ENCODE peak calls at places on chromosomes 7 and 10, in four cellular contexts. W is upper lobe of left lung; B is CD8-positive, alpha-beta T cell; V is right cardiac atrium. S is an unnamed sample. For H3K4me1, the result is how much of the 10 kb centered on the place peaks cover.

GRCh38 chr7:128094111-128094570 is 62.9 kb upstream of the LRRC4 start:
- ATAC-seq in V (peak), B (no peak), W (no peak), S (no peak)

GRCh38 chr10:5242585-5242984 is 45.9 kb downstream of the AKR1C4 start:
- ATAC-seq in W (no peak), V (no peak), B (no peak), S (no peak)

GRCh38 chr10:103870503-103870902 is 15.1 kb upstream of the SH3PXD2A start:
- ATAC-seq in V (no peak), B (no peak), W (no peak), S (no peak)

GRCh38 chr10:121077331-121077730 is 226.2 kb downstream of the WDR11 start:
- ATAC-seq in W (peak), B (no peak), V (peak), S (peak)

GRCh38 chr7:140033036-140033435 is 29.7 kb downstream of the PARP12 start:
- ATAC-seq in B (no peak), V (no peak), W (no peak), S (no peak)

GRCh38 chr10:89525556-89525955 is 9.8 kb downstream of the SLC16A12 start:
- ATAC-seq in V (no peak), B (no peak), W (no peak), S (no peak)

GRCh38 chr7:76257973-76258372 is 44.5 kb upstream of the HSPB1 start:
- ATAC-seq in W (no peak), V (no peak), B (no peak), S (no peak)

GRCh38 chr7:102079140-102080002 is 207.3 kb upstream of the SH2B2 start:
- ATAC-seq in B (no peak), V (peak), W (peak), S (no peak)

GRCh38 chr7:66558660-66559465 is 69.8 kb upstream of the KCTD7 start:
- ATAC-seq in W (no peak), V (peak), B (no peak), S (no peak)

GRCh38 chr7:124700655-124701054 is 64.9 kb downstream of the GPR37 start:
- ATAC-seq in B (no peak), W (no peak), V (no peak), S (no peak)

GRCh38 chr7:2104107-2104710 is 128.5 kb downstream of the MAD1L1 start:
- ATAC-seq in V (peak), B (peak), W (peak), S (peak)

GRCh38 chr10:92121686-92122492 is 169.0 kb downstream of the CPEB3 start:
- ATAC-seq in V (no peak), B (no peak), W (no peak), S (no peak)

GRCh38 chr7:26520483-26520882 is 228.8 kb downstream of the SNX10 start:
- ATAC-seq in B (no peak), V (no peak), W (no peak), S (no peak)

GRCh38 chr7:98514211-98515150 is 102.6 kb upstream of the NPTX2 start:
- ATAC-seq in V (no peak), W (peak), B (peak), S (no peak)

GRCh38 chr10:71647526-71648354 is 71.8 kb downstream of the C10orf105 start:
- ATAC-seq in W (no peak), B (no peak), V (no peak), S (peak)

GRCh38 chr10:71649631-71650030 is 69.9 kb downstream of the C10orf105 start:
- ATAC-seq in B (no peak), W (no peak), V (no peak), S (no peak)

GRCh38 chr10:71650397-71650796 is 69.2 kb downstream of the C10orf105 start:
- ATAC-seq in B (no peak), V (no peak), W (no peak), S (no peak)

GRCh38 chr10:71646592-71647292 is 72.8 kb downstream of the C10orf105 start:
- ATAC-seq in W (no peak), V (no peak), B (no peak), S (no peak)

GRCh38 chr10:71648595-71649320 is 70.8 kb downstream of the C10orf105 start:
- ATAC-seq in V (no peak), B (no peak), W (no peak), S (no peak)
- H3K4me1 ChIP-seq in V (under half), B (under half), W (under half), S (under half)

DNA sequence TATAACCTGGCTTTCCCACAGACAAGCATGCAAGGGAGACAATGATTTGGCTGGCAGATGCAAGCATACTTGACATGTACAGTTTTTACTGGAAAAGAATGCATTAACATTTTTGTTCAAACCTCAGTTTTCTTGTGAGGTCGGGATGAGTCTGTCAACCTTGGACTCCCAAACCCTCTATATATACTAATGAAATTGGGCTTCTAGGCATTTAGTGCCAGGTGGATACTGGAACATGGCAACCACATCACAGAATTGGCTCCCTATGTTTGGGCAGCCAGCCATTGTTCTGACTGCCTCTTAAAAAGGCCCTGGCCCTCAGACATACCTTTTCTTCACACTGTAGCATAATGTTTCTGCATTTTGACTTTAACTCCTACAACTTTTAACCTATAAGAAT is 39.1 kb downstream of the CDK6 start:
- ATAC-seq in B (no peak), W (no peak), V (peak), S (no peak)
- H3K4me1 ChIP-seq in B (under half), W (under half), V (under half), S (under half)

GRCh38 chr7:131524116-131524515 is 32.3 kb downstream of the PODXL start:
- ATAC-seq in W (no peak), B (no peak), V (no peak), S (no peak)
- H3K4me1 ChIP-seq in W (under half), B (under half), V (under half), S (under half)

DNA sequence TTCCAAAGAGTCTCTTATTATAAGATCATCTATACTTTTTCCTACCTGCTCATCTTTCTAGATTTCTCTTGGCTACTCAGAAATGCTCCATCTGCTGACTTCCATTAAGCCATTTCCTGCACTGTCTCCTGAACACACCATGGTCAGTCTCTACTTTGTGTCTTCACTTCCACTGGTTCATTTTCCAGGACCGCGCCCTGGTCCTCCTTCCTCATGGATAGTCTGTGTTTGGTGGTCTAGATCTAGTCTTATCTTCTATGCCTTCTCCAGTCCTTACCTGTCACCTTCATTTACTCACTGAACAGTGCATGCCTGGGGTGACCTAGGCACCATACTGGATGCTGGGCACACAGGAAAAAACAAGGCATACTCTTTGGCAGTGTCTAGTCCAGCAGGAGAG is 11.8 kb downstream of the INSYN2A start:
- ATAC-seq in W (no peak), V (no peak), B (no peak), S (no peak)
- H3K4me1 ChIP-seq in W (under half), V (under half), B (under half), S (under half)

GRCh38 chr10:132211246-132211645 is 24.5 kb downstream of the DPYSL4 start:
- ATAC-seq in V (no peak), W (no peak), B (no peak), S (no peak)

GRCh38 chr10:132209978-132210530 is 23.3 kb downstream of the DPYSL4 start:
- ATAC-seq in B (no peak), V (no peak), W (no peak), S (no peak)

GRCh38 chr10:132212816-132213215 is 26.1 kb downstream of the DPYSL4 start:
- ATAC-seq in B (no peak), V (no peak), W (no peak), S (no peak)

GRCh38 chr10:132209130-132209529 is 22.4 kb downstream of the DPYSL4 start:
- ATAC-seq in V (no peak), W (no peak), B (no peak), S (no peak)

DNA sequence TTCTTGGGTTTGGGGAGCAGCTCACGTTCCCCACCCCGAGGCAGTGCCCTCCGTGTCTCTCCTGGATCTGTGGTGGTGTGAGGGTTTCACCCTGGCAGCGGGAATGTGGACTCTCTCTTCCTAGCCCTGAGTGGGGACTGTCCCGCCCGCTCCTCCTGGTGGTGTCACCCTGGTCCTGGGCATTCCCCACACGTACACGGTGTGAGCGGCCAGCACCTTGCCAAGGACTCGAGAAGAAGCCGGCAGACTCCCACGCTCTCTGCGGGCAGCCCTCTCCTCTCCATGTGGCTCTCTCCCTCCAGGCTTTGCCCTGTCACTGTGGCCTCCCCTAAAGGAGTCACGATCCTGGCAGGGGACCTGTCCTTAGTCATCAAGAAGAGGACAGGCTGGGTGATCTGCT is 24.0 kb downstream of the DPYSL4 start:
- ATAC-seq in B (no peak), V (no peak), W (no peak), S (no peak)
- H3K4me1 ChIP-seq in B (under half), V (under half), W (under half), S (under half)

DNA sequence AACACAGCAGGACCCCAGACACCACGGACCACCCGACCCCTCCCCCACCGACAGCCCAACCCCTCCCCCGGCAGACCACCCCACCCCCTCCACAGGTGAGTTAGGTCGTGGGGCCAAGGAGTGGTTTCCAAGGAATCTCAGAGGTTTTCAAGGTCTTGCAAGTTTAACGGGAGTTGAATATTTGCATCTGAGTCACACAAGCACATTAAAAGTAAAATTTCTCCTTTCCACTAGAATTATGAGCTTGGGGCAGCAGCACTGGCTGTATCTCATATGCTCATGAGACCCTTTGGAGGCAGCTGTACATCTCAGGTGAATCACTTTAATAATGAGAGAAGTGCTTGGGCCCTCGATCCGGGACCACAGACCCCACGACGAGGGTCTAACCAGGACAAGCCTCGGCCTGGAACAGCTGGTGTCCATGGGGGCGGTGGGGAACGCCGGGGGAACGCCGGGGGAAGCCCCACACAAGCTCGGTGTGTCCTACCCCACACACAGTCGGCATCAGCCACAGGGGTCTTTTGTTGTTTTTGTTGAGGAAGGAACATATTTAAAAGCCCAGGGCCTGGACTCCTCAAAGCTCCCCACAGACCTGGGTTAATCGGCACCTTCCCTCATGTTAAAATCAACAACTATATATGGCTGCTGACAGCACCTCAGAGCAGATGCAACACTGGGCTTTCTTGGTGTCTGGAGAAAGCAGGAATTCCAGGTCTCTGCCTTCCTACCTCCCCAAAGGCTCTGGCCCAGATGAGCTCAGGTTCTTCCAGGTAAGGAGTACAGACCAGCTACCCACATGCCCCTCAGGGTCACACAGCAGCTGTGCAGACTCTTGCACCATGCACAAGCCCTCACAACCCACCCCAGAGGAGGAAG is 130.3 kb downstream of the DIP2C start:
- ATAC-seq in V (peak), B (no peak), W (no peak), S (no peak)
- H3K4me1 ChIP-seq in V (under half), B (under half), W (under half), S (half or more)

S was measured in gastroesophageal sphincter.